ENCODE peak calls at places on chromosomes 11 and 22, in ten cellular contexts. One of them, this sample, is unnamed.

GRCh38 chr11:19511413-19512183 is 201.0 kb upstream of the NAV2 start:
- DNase-seq in AG20443: peak; percentile 25
- DNase-seq in psoas muscle: peak; percentile 71
- DNase-seq in lung microvascular endothelial cell: peak; percentile 98
- DNase-seq in hypothalamus: peak; percentile 59
- DNase-seq in naive thymus-derived CD8-positive, alpha-beta T cell: no peak
- DNase-seq in ELR: no peak
- DNase-seq in AG04450: no peak
- DNase-seq in neural progenitor cell: no peak
- DNase-seq in NCI-H1436 treated with DMSO at 0.1 percent for 48 hours: no peak
- DNase-seq in this sample: peak; percentile 29

GRCh38 chr22:35212020-35212419 is 45.3 kb upstream of the HMGXB4 start:
- DNase-seq in AG20443: no peak
- DNase-seq in psoas muscle: no peak
- DNase-seq in lung microvascular endothelial cell: no peak
- DNase-seq in hypothalamus: no peak
- DNase-seq in naive thymus-derived CD8-positive, alpha-beta T cell: no peak
- DNase-seq in ELR: peak; percentile 37
- DNase-seq in AG04450: peak; percentile 6
- DNase-seq in neural progenitor cell: no peak
- DNase-seq in NCI-H1436 treated with DMSO at 0.1 percent for 48 hours: no peak
- DNase-seq in this sample: no peak

GRCh38 chr11:35088676-35089075 is 50.3 kb upstream of the CD44 start:
- DNase-seq in AG20443: peak; percentile 27
- DNase-seq in psoas muscle: no peak
- DNase-seq in lung microvascular endothelial cell: no peak
- DNase-seq in hypothalamus: no peak
- DNase-seq in naive thymus-derived CD8-positive, alpha-beta T cell: no peak
- DNase-seq in ELR: peak; percentile 71
- DNase-seq in AG04450: no peak
- DNase-seq in neural progenitor cell: no peak
- DNase-seq in NCI-H1436 treated with DMSO at 0.1 percent for 48 hours: no peak
- DNase-seq in this sample: no peak

GRCh38 chr22:28018461-28018927 is 99.4 kb upstream of the PITPNB start:
- DNase-seq in AG20443: no peak
- DNase-seq in psoas muscle: peak; percentile 48
- DNase-seq in lung microvascular endothelial cell: no peak
- DNase-seq in hypothalamus: no peak
- DNase-seq in naive thymus-derived CD8-positive, alpha-beta T cell: no peak
- DNase-seq in ELR: no peak
- DNase-seq in AG04450: no peak
- DNase-seq in neural progenitor cell: no peak
- DNase-seq in NCI-H1436 treated with DMSO at 0.1 percent for 48 hours: no peak
- DNase-seq in this sample: no peak

GRCh38 chr11:76652989-76653673 is 17.4 kb downstream of the LRRC32 start:
- DNase-seq in AG20443: no peak
- DNase-seq in psoas muscle: no peak
- DNase-seq in lung microvascular endothelial cell: no peak
- DNase-seq in hypothalamus: no peak
- DNase-seq in naive thymus-derived CD8-positive, alpha-beta T cell: no peak
- DNase-seq in ELR: no peak
- DNase-seq in AG04450: no peak
- DNase-seq in neural progenitor cell: no peak
- DNase-seq in NCI-H1436 treated with DMSO at 0.1 percent for 48 hours: no peak
- DNase-seq in this sample: no peak

GRCh38 chr22:21807545-21807944 is 59.9 kb downstream of the MAPK1 start:
- DNase-seq in AG20443: no peak
- DNase-seq in psoas muscle: no peak
- DNase-seq in lung microvascular endothelial cell: peak; percentile 68
- DNase-seq in hypothalamus: no peak
- DNase-seq in naive thymus-derived CD8-positive, alpha-beta T cell: no peak
- DNase-seq in ELR: no peak
- DNase-seq in AG04450: no peak
- DNase-seq in neural progenitor cell: no peak
- DNase-seq in NCI-H1436 treated with DMSO at 0.1 percent for 48 hours: no peak
- DNase-seq in this sample: no peak

GRCh38 chr11:36702330-36703054 is 104.5 kb upstream of the RAG2 start:
- DNase-seq in AG20443: peak; percentile 76
- DNase-seq in psoas muscle: no peak
- DNase-seq in lung microvascular endothelial cell: peak; percentile 79
- DNase-seq in hypothalamus: peak; percentile 7
- DNase-seq in naive thymus-derived CD8-positive, alpha-beta T cell: no peak
- DNase-seq in ELR: peak; percentile 75
- DNase-seq in AG04450: peak; percentile 30
- DNase-seq in neural progenitor cell: peak; percentile 78
- DNase-seq in NCI-H1436 treated with DMSO at 0.1 percent for 48 hours: peak; percentile 7
- DNase-seq in this sample: peak; percentile 36

GRCh38 chr11:73274722-73275380 is 2.7 kb downstream of the P2RY6 start:
- DNase-seq in AG20443: no peak
- DNase-seq in psoas muscle: no peak
- DNase-seq in lung microvascular endothelial cell: no peak
- DNase-seq in hypothalamus: no peak
- DNase-seq in naive thymus-derived CD8-positive, alpha-beta T cell: no peak
- DNase-seq in ELR: no peak
- DNase-seq in AG04450: no peak
- DNase-seq in neural progenitor cell: no peak
- DNase-seq in NCI-H1436 treated with DMSO at 0.1 percent for 48 hours: no peak
- DNase-seq in this sample: no peak

GRCh38 chr11:3129591-3130268 is 35.4 kb downstream of the OSBPL5 start:
- DNase-seq in AG20443: no peak
- DNase-seq in psoas muscle: peak; percentile 39
- DNase-seq in lung microvascular endothelial cell: no peak
- DNase-seq in hypothalamus: no peak
- DNase-seq in naive thymus-derived CD8-positive, alpha-beta T cell: no peak
- DNase-seq in ELR: no peak
- DNase-seq in AG04450: no peak
- DNase-seq in neural progenitor cell: no peak
- DNase-seq in NCI-H1436 treated with DMSO at 0.1 percent for 48 hours: no peak
- DNase-seq in this sample: no peak

GRCh38 chr22:24402460-24403192 is 24.8 kb upstream of the ADORA2A start:
- DNase-seq in AG20443: peak; percentile 86
- DNase-seq in psoas muscle: peak; percentile 84
- DNase-seq in lung microvascular endothelial cell: peak; percentile 92
- DNase-seq in hypothalamus: peak; percentile 14
- DNase-seq in naive thymus-derived CD8-positive, alpha-beta T cell: no peak
- DNase-seq in ELR: peak; percentile 94
- DNase-seq in AG04450: peak; percentile 60
- DNase-seq in neural progenitor cell: no peak
- DNase-seq in NCI-H1436 treated with DMSO at 0.1 percent for 48 hours: no peak
- DNase-seq in this sample: peak; percentile 63

GRCh38 chr11:16613401-16614381 is 124.8 kb upstream of the C11orf58 start:
- DNase-seq in AG20443: peak; percentile 92
- DNase-seq in psoas muscle: peak; percentile 93
- DNase-seq in lung microvascular endothelial cell: peak; percentile 83
- DNase-seq in hypothalamus: peak; percentile 81
- DNase-seq in naive thymus-derived CD8-positive, alpha-beta T cell: no peak
- DNase-seq in ELR: peak; percentile 85
- DNase-seq in AG04450: peak; percentile 68
- DNase-seq in neural progenitor cell: peak; percentile 96
- DNase-seq in NCI-H1436 treated with DMSO at 0.1 percent for 48 hours: peak; percentile 39
- DNase-seq in this sample: peak; percentile 90

GRCh38 chr22:20536590-20537324 is 29.3 kb downstream of the MED15 start:
- DNase-seq in AG20443: no peak
- DNase-seq in psoas muscle: peak; percentile 80
- DNase-seq in lung microvascular endothelial cell: no peak
- DNase-seq in hypothalamus: no peak
- DNase-seq in naive thymus-derived CD8-positive, alpha-beta T cell: no peak
- DNase-seq in ELR: no peak
- DNase-seq in AG04450: no peak
- DNase-seq in neural progenitor cell: no peak
- DNase-seq in NCI-H1436 treated with DMSO at 0.1 percent for 48 hours: no peak
- DNase-seq in this sample: peak; percentile 3

GRCh38 chr22:45163074-45163416 is 680 bp upstream of the NUP50 start:
- DNase-seq in AG20443: peak; percentile 37
- DNase-seq in psoas muscle: peak; percentile 62
- DNase-seq in lung microvascular endothelial cell: peak; percentile 50
- DNase-seq in hypothalamus: no peak
- DNase-seq in naive thymus-derived CD8-positive, alpha-beta T cell: no peak
- DNase-seq in ELR: peak; percentile 50
- DNase-seq in AG04450: no peak
- DNase-seq in neural progenitor cell: peak; percentile 65
- DNase-seq in NCI-H1436 treated with DMSO at 0.1 percent for 48 hours: no peak
- DNase-seq in this sample: no peak

GRCh38 chr11:46203746-46204145 is 73.7 kb upstream of the CREB3L1 start:
- DNase-seq in AG20443: no peak
- DNase-seq in psoas muscle: no peak
- DNase-seq in lung microvascular endothelial cell: no peak
- DNase-seq in hypothalamus: no peak
- DNase-seq in naive thymus-derived CD8-positive, alpha-beta T cell: no peak
- DNase-seq in ELR: no peak
- DNase-seq in AG04450: no peak
- DNase-seq in neural progenitor cell: no peak
- DNase-seq in NCI-H1436 treated with DMSO at 0.1 percent for 48 hours: no peak
- DNase-seq in this sample: no peak

GRCh38 chr11:61174949-61175348 is 13.7 kb upstream of the VPS37C start:
- DNase-seq in AG20443: no peak
- DNase-seq in psoas muscle: no peak
- DNase-seq in lung microvascular endothelial cell: no peak
- DNase-seq in hypothalamus: no peak
- DNase-seq in naive thymus-derived CD8-positive, alpha-beta T cell: no peak
- DNase-seq in ELR: no peak
- DNase-seq in AG04450: no peak
- DNase-seq in neural progenitor cell: no peak
- DNase-seq in NCI-H1436 treated with DMSO at 0.1 percent for 48 hours: no peak
- DNase-seq in this sample: no peak

GRCh38 chr22:48417143-48418070 is 1410.3 kb downstream of the BRD1 start:
- DNase-seq in AG20443: no peak
- DNase-seq in psoas muscle: no peak
- DNase-seq in lung microvascular endothelial cell: no peak
- DNase-seq in hypothalamus: no peak
- DNase-seq in naive thymus-derived CD8-positive, alpha-beta T cell: no peak
- DNase-seq in ELR: no peak
- DNase-seq in AG04450: no peak
- DNase-seq in neural progenitor cell: no peak
- DNase-seq in NCI-H1436 treated with DMSO at 0.1 percent for 48 hours: no peak
- DNase-seq in this sample: no peak

GRCh38 chr11:75319035-75319877 is 32.2 kb downstream of the ARRB1 start:
- DNase-seq in AG20443: no peak
- DNase-seq in psoas muscle: peak; percentile 32
- DNase-seq in lung microvascular endothelial cell: no peak
- DNase-seq in hypothalamus: no peak
- DNase-seq in naive thymus-derived CD8-positive, alpha-beta T cell: no peak
- DNase-seq in ELR: no peak
- DNase-seq in AG04450: no peak
- DNase-seq in neural progenitor cell: no peak
- DNase-seq in NCI-H1436 treated with DMSO at 0.1 percent for 48 hours: no peak
- DNase-seq in this sample: no peak

GRCh38 chr11:12330491-12331231 is 46.7 kb upstream of the PARVA start:
- DNase-seq in AG20443: no peak
- DNase-seq in psoas muscle: no peak
- DNase-seq in lung microvascular endothelial cell: no peak
- DNase-seq in hypothalamus: peak; percentile 8
- DNase-seq in naive thymus-derived CD8-positive, alpha-beta T cell: no peak
- DNase-seq in ELR: no peak
- DNase-seq in AG04450: no peak
- DNase-seq in neural progenitor cell: peak; percentile 62
- DNase-seq in NCI-H1436 treated with DMSO at 0.1 percent for 48 hours: peak; percentile 75
- DNase-seq in this sample: no peak

GRCh38 chr22:29811377-29811776 is 26.7 kb downstream of the ASCC2 start:
- DNase-seq in AG20443: no peak
- DNase-seq in psoas muscle: no peak
- DNase-seq in lung microvascular endothelial cell: no peak
- DNase-seq in hypothalamus: no peak
- DNase-seq in naive thymus-derived CD8-positive, alpha-beta T cell: no peak
- DNase-seq in ELR: no peak
- DNase-seq in AG04450: no peak
- DNase-seq in neural progenitor cell: no peak
- DNase-seq in NCI-H1436 treated with DMSO at 0.1 percent for 48 hours: no peak
- DNase-seq in this sample: no peak

GRCh38 chr11:118436639-118437045 is 350 bp downstream of the KMT2A start:
- DNase-seq in AG20443: no peak
- DNase-seq in psoas muscle: peak; percentile 61
- DNase-seq in lung microvascular endothelial cell: peak; percentile 14
- DNase-seq in hypothalamus: no peak
- DNase-seq in naive thymus-derived CD8-positive, alpha-beta T cell: no peak
- DNase-seq in ELR: peak; percentile 54
- DNase-seq in AG04450: no peak
- DNase-seq in neural progenitor cell: no peak
- DNase-seq in NCI-H1436 treated with DMSO at 0.1 percent for 48 hours: no peak
- DNase-seq in this sample: no peak

GRCh38 chr22:17774206-17774927 is at the start of gene BID:
- DNase-seq in AG20443: peak; percentile 79
- DNase-seq in psoas muscle: peak; percentile 71
- DNase-seq in lung microvascular endothelial cell: peak; percentile 27
- DNase-seq in hypothalamus: no peak
- DNase-seq in naive thymus-derived CD8-positive, alpha-beta T cell: no peak
- DNase-seq in ELR: peak; percentile 63
- DNase-seq in AG04450: no peak
- DNase-seq in neural progenitor cell: peak; percentile 66
- DNase-seq in NCI-H1436 treated with DMSO at 0.1 percent for 48 hours: no peak
- DNase-seq in this sample: no peak

GRCh38 chr11:105577645-105578044 is 32.2 kb upstream of the GRIA4 start:
- DNase-seq in AG20443: no peak
- DNase-seq in psoas muscle: no peak
- DNase-seq in lung microvascular endothelial cell: peak; percentile 28
- DNase-seq in hypothalamus: no peak
- DNase-seq in naive thymus-derived CD8-positive, alpha-beta T cell: no peak
- DNase-seq in ELR: peak; percentile 57
- DNase-seq in AG04450: peak; percentile 3
- DNase-seq in neural progenitor cell: peak; percentile 7
- DNase-seq in NCI-H1436 treated with DMSO at 0.1 percent for 48 hours: no peak
- DNase-seq in this sample: no peak

GRCh38 chr11:129728571-129728970 is 87.1 kb upstream of the TMEM45B start:
- DNase-seq in AG20443: no peak
- DNase-seq in psoas muscle: no peak
- DNase-seq in lung microvascular endothelial cell: no peak
- DNase-seq in hypothalamus: no peak
- DNase-seq in naive thymus-derived CD8-positive, alpha-beta T cell: no peak
- DNase-seq in ELR: no peak
- DNase-seq in AG04450: no peak
- DNase-seq in neural progenitor cell: no peak
- DNase-seq in NCI-H1436 treated with DMSO at 0.1 percent for 48 hours: no peak
- DNase-seq in this sample: peak; percentile 89

GRCh38 chr11:74138572-74138971 is 32.2 kb downstream of the C2CD3 start:
- DNase-seq in AG20443: peak; percentile 77
- DNase-seq in psoas muscle: no peak
- DNase-seq in lung microvascular endothelial cell: peak; percentile 70
- DNase-seq in hypothalamus: no peak
- DNase-seq in naive thymus-derived CD8-positive, alpha-beta T cell: no peak
- DNase-seq in ELR: peak; percentile 96
- DNase-seq in AG04450: peak; percentile 97
- DNase-seq in neural progenitor cell: no peak
- DNase-seq in NCI-H1436 treated with DMSO at 0.1 percent for 48 hours: no peak
- DNase-seq in this sample: peak; percentile 27

GRCh38 chr11:94000641-94001040 is 20.5 kb upstream of the HEPHL1 start:
- DNase-seq in AG20443: no peak
- DNase-seq in psoas muscle: no peak
- DNase-seq in lung microvascular endothelial cell: no peak
- DNase-seq in hypothalamus: no peak
- DNase-seq in naive thymus-derived CD8-positive, alpha-beta T cell: no peak
- DNase-seq in ELR: peak; percentile 38
- DNase-seq in AG04450: no peak
- DNase-seq in neural progenitor cell: no peak
- DNase-seq in NCI-H1436 treated with DMSO at 0.1 percent for 48 hours: no peak
- DNase-seq in this sample: no peak

GRCh38 chr22:49833340-49834007 is 5.8 kb upstream of the BRD1 start:
- DNase-seq in AG20443: no peak
- DNase-seq in psoas muscle: peak; percentile 24
- DNase-seq in lung microvascular endothelial cell: no peak
- DNase-seq in hypothalamus: no peak
- DNase-seq in naive thymus-derived CD8-positive, alpha-beta T cell: no peak
- DNase-seq in ELR: no peak
- DNase-seq in AG04450: no peak
- DNase-seq in neural progenitor cell: no peak
- DNase-seq in NCI-H1436 treated with DMSO at 0.1 percent for 48 hours: no peak
- DNase-seq in this sample: peak; percentile 18

This sample was measured in NCI-H774.